ENCODE peak calls at places on chromosome 17, in five cellular contexts. E is suprapubic skin, L is kidney, Q is A549, S is pancreas. X is an unnamed sample. For H3K4me1, the result is how much of the 10 kb centered on the place peaks cover.

GRCh38 chr17:6170349-6170748 is 100.2 kb downstream of the WSCD1 start:
- DNase-seq in Q (no peak), L (no peak), E (no peak), S (no peak), X (no peak)

GRCh38 chr17:73342549-73343167 is 30.9 kb upstream of the CDC42EP4 start:
- DNase-seq in L (no peak), S (no peak), E (no peak), Q (peak), X (no peak)

GRCh38 chr17:61399131-61400057 is at the start of gene TBX2:
- DNase-seq in S (no peak), L (peak), E (no peak), Q (peak), X (peak)

GRCh38 chr17:57574040-57574513 is 171.0 kb downstream of the CCDC182 start:
- DNase-seq in L (no peak), E (no peak), Q (no peak), S (no peak), X (peak)

GRCh38 chr17:27466748-27467375 is 10.6 kb downstream of the KSR1 start:
- DNase-seq in E (no peak), Q (no peak), S (no peak), L (no peak), X (no peak)

GRCh38 chr17:83053779-83054451 is 25.5 kb upstream of the METRNL start:
- DNase-seq in L (peak), S (no peak), Q (no peak), E (no peak), X (no peak)

GRCh38 chr17:19346351-19347255 is 15.9 kb downstream of the B9D1 start:
- DNase-seq in L (peak), S (no peak), E (peak), Q (peak), X (peak)

GRCh38 chr17:57107498-57108101 is 22.6 kb downstream of the AKAP1 start:
- DNase-seq in Q (peak), S (no peak), E (no peak), L (peak), X (no peak)

GRCh38 chr17:8563981-8564602 is 66.4 kb downstream of the MYH10 start:
- DNase-seq in L (no peak), S (no peak), Q (no peak), E (no peak), X (no peak)

GRCh38 chr17:57651451-57651850 is 93.6 kb downstream of the CCDC182 start:
- DNase-seq in Q (no peak), E (no peak), S (no peak), L (no peak), X (no peak)

GRCh38 chr17:73718912-73719311 is 74.7 kb upstream of the SDK2 start:
- DNase-seq in L (no peak), Q (no peak), S (no peak), E (no peak), X (no peak)

GRCh38 chr17:57170866-57171265 is 85.5 kb upstream of the MSI2 start:
- DNase-seq in S (no peak), L (no peak), E (no peak), Q (no peak), X (no peak)

GRCh38 chr17:50511058-50511457 is 2.8 kb downstream of the MYCBPAP start:
- DNase-seq in L (peak), S (no peak), E (no peak), Q (no peak), X (no peak)

GRCh38 chr17:82052638-82053059 is 951 bp downstream of the GPS1 start:
- DNase-seq in L (peak), S (no peak), E (no peak), Q (no peak), X (no peak)

GRCh38 chr17:21823643-21824042 is 131.3 kb downstream of the KCNJ18 start:
- DNase-seq in L (no peak), Q (no peak), S (no peak), E (no peak), X (no peak)

GRCh38 chr17:62819511-62820221 is 11.6 kb upstream of the MARCHF10 start:
- DNase-seq in Q (peak), E (no peak), S (peak), L (peak), X (peak)

GRCh38 chr17:13176436-13176835 is 158.6 kb upstream of the ELAC2 start:
- DNase-seq in S (no peak), E (no peak), L (no peak), Q (no peak), X (no peak)

GRCh38 chr17:49976163-49976827 is 7.3 kb downstream of the DLX4 start:
- DNase-seq in Q (no peak), E (no peak), S (peak), L (no peak), X (no peak)

GRCh38 chr17:31279401-31279800 is 17.6 kb downstream of the OMG start:
- DNase-seq in Q (no peak), L (no peak), S (no peak), E (no peak), X (no peak)

DNA sequence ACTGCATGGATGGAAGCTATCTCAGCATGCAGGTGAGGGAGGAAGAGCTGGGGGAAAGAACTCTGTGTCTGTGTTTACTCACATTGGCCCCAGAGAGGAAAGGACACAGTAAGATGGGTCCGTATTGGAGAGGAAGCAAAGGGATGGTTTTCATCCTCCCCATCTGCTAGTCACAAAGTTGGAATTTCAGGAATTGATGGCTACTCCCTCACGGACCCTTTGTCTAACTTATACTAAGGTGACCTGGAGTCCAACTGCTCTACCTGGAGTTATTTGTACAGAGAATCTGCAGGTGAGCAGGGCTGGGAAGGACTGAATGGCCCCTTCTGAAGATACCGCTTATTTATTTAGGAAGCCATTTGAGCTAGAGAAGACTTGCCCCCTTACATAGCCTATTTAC is 55.1 kb downstream of the WNT3 start:
- DNase-seq in L (no peak), S (no peak), E (no peak), Q (no peak), X (no peak)
- H3K4me1 ChIP-seq in L (under half), S (under half), E (under half), Q (under half), X (under half)

DNA sequence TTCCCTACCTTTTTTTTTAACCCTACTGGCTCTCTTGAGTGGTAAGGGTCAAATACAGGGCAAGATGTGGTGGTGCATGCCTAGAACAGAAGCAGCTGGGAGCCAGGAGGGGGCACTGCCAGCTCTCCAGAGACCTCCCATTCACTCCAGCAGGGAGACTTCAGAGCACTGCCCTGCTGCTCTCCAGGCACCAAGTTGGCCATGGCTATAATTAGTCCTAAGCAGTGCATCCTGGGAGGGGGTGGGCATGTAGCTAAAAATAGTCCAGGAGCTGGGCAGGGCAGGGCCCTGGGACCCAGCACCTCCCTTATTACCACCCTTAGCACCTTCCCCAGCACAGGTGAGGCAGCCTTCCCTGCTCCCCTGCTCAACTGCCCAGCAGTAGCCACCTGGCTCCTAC is 3.5 kb downstream of the CORO6 start:
- DNase-seq in S (no peak), E (no peak), L (no peak), Q (peak), X (no peak)
- TF ChIP-seq CTCF in S (no peak), E (no peak), L (no peak), Q (peak), X (peak)

DNA sequence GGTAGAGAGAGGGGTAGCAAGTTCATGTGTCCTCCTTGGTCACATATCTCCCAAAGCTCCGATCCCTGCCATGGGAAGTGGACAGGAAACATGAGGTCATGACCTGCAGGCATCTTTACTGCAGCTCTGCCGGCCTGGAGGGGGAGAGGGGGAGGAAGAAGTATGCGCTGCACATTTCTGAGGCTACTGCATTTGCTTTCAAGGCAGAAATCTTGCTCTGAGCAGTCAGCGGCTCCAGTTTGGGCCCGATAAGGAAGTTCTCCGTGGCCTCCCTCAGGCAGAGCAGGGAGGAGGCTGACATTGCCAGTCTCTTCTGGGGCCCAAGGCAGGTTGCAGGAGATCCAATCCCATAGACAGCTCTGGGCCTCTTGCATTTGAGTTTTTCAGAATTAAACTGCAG is 1.5 kb upstream of the NHERF1 start:
- DNase-seq in S (no peak), Q (no peak), L (peak), E (no peak), X (no peak)
- H3K4me1 ChIP-seq in S (under half), Q (under half), L (under half), E (half or more), X (under half)

GRCh38 chr17:75757086-75757681 is 7.8 kb downstream of the GALK1 start:
- DNase-seq in L (peak), Q (no peak), E (no peak), S (peak), X (no peak)
- TF ChIP-seq CTCF in L (no peak), Q (no peak), E (no peak), S (no peak), X (no peak)

GRCh38 chr17:44074911-44075285 is 4.4 kb downstream of the G6PC3 start:
- DNase-seq in E (no peak), Q (no peak), S (no peak), L (peak), X (no peak)

GRCh38 chr17:44071772-44072171 is 1.2 kb downstream of the G6PC3 start:
- DNase-seq in Q (no peak), L (peak), E (no peak), S (no peak), X (no peak)

GRCh38 chr17:44076716-44077594 is 6.4 kb downstream of the G6PC3 start:
- DNase-seq in E (no peak), Q (no peak), L (peak), S (no peak), X (no peak)

GRCh38 chr17:44075598-44076293 is 5.2 kb downstream of the G6PC3 start:
- DNase-seq in Q (no peak), L (peak), E (no peak), S (no peak), X (no peak)

GRCh38 chr17:44074231-44074910 is 3.8 kb downstream of the G6PC3 start:
- DNase-seq in S (no peak), E (no peak), L (peak), Q (no peak), X (no peak)
- H3K4me1 ChIP-seq in S (under half), E (under half), L (under half), Q (under half), X (under half)

GRCh38 chr17:69909389-69909788 is 165.6 kb upstream of the KCNJ16 start:
- DNase-seq in S (no peak), E (no peak), L (no peak), Q (no peak), X (no peak)
- TF ChIP-seq CTCF in S (no peak), E (no peak), L (no peak), Q (no peak), X (no peak)

GRCh38 chr17:2083613-2084128 is 28.8 kb downstream of the HIC1 start:
- DNase-seq in Q (peak), L (no peak), E (no peak), S (no peak), X (no peak)
- H3K4me1 ChIP-seq in Q (under half), L (under half), E (half or more), S (under half), X (under half)

DNA sequence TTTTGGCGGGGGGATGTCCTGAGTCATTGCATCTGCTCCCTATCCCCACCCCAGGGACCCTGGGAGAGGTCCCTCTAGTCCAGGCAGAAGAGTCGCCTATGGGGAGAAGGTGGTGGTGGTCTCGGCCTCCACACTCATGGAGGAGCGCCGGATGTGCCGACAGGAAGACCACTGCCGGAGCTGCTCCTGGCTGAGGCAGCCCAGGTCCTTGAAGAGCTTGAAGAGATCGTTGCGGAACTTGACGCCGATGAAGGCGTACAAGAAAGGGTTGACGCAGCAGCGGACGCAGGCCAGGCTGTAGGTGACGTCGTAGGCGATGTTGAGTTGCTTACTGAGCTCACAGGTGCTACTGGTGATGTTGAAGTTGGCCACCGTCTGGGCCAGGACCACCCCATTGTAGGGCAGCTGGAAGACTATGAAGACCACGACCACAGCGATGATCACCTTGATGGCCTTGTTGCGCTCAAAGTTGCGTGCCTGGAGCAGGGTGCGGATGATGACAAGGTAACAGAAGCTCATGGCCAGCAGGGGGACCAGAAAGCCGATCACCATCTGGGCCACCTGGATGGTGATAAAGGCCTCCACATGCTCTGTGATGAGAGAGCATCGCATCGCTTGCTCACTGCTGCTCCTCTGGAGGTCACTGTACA is 10.5 kb downstream of the CCR7 start:
- DNase-seq in L (no peak), E (peak), Q (no peak), S (no peak), X (no peak)
- TF ChIP-seq CTCF in L (no peak), E (no peak), Q (no peak), S (no peak), X (no peak)

GRCh38 chr17:42748202-42748905 is 3.5 kb upstream of the EZH1 start:
- DNase-seq in Q (no peak), E (no peak), S (no peak), L (no peak), X (no peak)
- H3K4me1 ChIP-seq in Q (under half), E (half or more), S (under half), L (under half), X (under half)